ENCODE peak calls at places on chromosomes 13 and 19, in ten cellular contexts. Z, I, O, E, G, J, C, H, S and B are unnamed samples.

GRCh38 chr13:83168575-83168974 is 713.7 kb downstream of the SLITRK1 start:
- DNase-seq in E (no peak), I (no peak), C (no peak), H (no peak), S (no peak), G (no peak), J (no peak), Z (no peak), O (no peak), B (no peak)

GRCh38 chr13:26075498-26075897 is 23.7 kb upstream of the SHISA2 start:
- DNase-seq in C (no peak), Z (no peak), S (no peak), E (peak; percentile 5), O (no peak), I (no peak), J (no peak), H (no peak), G (no peak), B (no peak)

GRCh38 chr13:40495620-40496001 is 170.8 kb downstream of the FOXO1 start:
- DNase-seq in S (no peak), C (no peak), H (no peak), Z (peak; percentile 19), E (no peak), I (no peak), O (no peak), G (no peak), J (no peak), B (no peak)

GRCh38 chr13:114237415-114238112 is 2.9 kb downstream of the CDC16 start:
- DNase-seq in I (no peak), C (no peak), Z (no peak), O (no peak), G (no peak), E (no peak), H (no peak), J (no peak), S (no peak), B (no peak)

GRCh38 chr19:39382991-39383828 is 7.7 kb downstream of the PAF1 start:
- DNase-seq in C (no peak), H (no peak), J (no peak), G (no peak), E (no peak), I (no peak), S (no peak), O (no peak), Z (no peak), B (no peak)

GRCh38 chr13:111484959-111485358 is 164.5 kb downstream of the TEX29 start:
- DNase-seq in Z (no peak), C (no peak), J (no peak), H (no peak), S (no peak), O (no peak), E (no peak), G (no peak), I (no peak), B (no peak)

GRCh38 chr13:24215732-24216131 is 55.2 kb downstream of the SPATA13 start:
- DNase-seq in J (peak; percentile 67), H (no peak), I (no peak), S (no peak), C (peak; percentile 89), E (peak; percentile 10), Z (peak; percentile 34), O (no peak), G (no peak), B (no peak)

GRCh38 chr19:16654151-16654550 is 5.8 kb downstream of the SMIM7 start:
- DNase-seq in I (no peak), E (no peak), O (no peak), C (no peak), H (no peak), G (no peak), Z (peak; percentile 15), S (no peak), J (no peak), B (no peak)

GRCh38 chr19:22616659-22617058 is 17.5 kb upstream of the ZNF492 start:
- DNase-seq in I (no peak), O (no peak), J (no peak), Z (no peak), H (no peak), G (no peak), C (no peak), S (no peak), E (no peak), B (no peak)

GRCh38 chr19:50252111-50252886 is 48.9 kb downstream of the MYH14 start:
- DNase-seq in S (no peak), I (no peak), E (no peak), J (no peak), H (no peak), O (peak; percentile 27), G (no peak), C (peak; percentile 32), Z (no peak), B (no peak)

GRCh38 chr13:110520431-110521295 is 40.9 kb downstream of the RAB20 start:
- DNase-seq in I (no peak), J (peak; percentile 95), C (peak; percentile 85), G (peak; percentile 66), O (no peak), Z (no peak), S (peak; percentile 74), H (no peak), E (no peak), B (no peak)

GRCh38 chr13:37492741-37493514 is 105.6 kb downstream of the POSTN start:
- DNase-seq in E (no peak), S (no peak), H (no peak), J (no peak), I (no peak), Z (peak; percentile 14), C (peak; percentile 73), O (no peak), G (no peak), B (no peak)

GRCh38 chr19:34155686-34156085 is 16.6 kb upstream of the LSM14A start:
- DNase-seq in J (no peak), H (no peak), Z (peak; percentile 15), G (no peak), S (no peak), C (peak; percentile 6), I (no peak), E (no peak), O (no peak), B (no peak)

GRCh38 chr13:68304287-68304893 is 1074.3 kb upstream of the PCDH9 start:
- DNase-seq in J (no peak), S (no peak), E (peak; percentile 13), C (peak; percentile 19), G (no peak), Z (peak; percentile 49), H (no peak), I (no peak), O (no peak), B (no peak)

GRCh38 chr13:43405457-43405856 is 381.3 kb downstream of the ENOX1 start:
- DNase-seq in I (peak; percentile 7), G (no peak), Z (peak; percentile 81), H (no peak), J (no peak), S (no peak), E (no peak), O (no peak), C (peak; percentile 67), B (no peak)

GRCh38 chr13:40503966-40504591 is 162.4 kb downstream of the FOXO1 start:
- DNase-seq in Z (peak; percentile 90), O (no peak), I (peak; percentile 53), E (no peak), H (no peak), C (peak; percentile 98), G (no peak), J (peak; percentile 59), S (no peak), B (no peak)

GRCh38 chr13:45925151-45925550 is 73.6 kb upstream of the SIAH3 start:
- DNase-seq in I (no peak), G (no peak), H (no peak), Z (no peak), E (no peak), O (no peak), S (no peak), C (peak; percentile 14), J (peak; percentile 38), B (no peak)

GRCh38 chr19:46515879-46516350 is 20.2 kb upstream of the PNMA8B start:
- DNase-seq in G (no peak), H (no peak), J (no peak), Z (peak; percentile 54), O (no peak), C (peak; percentile 59), S (no peak), I (no peak), E (peak; percentile 16), B (no peak)

GRCh38 chr19:47601180-47601904 is 7.6 kb upstream of the BICRA start:
- DNase-seq in Z (peak; percentile 60), O (no peak), G (no peak), I (peak; percentile 76), H (no peak), E (no peak), J (no peak), C (no peak), S (no peak), B (no peak)

GRCh38 chr13:111539791-111540446 is 219.5 kb downstream of the TEX29 start:
- DNase-seq in S (no peak), Z (no peak), I (no peak), J (no peak), G (no peak), O (no peak), H (no peak), E (no peak), C (no peak), B (no peak)